ENCODE peak calls at places on chromosome 16, in ten cellular contexts. A is K562; H is OCI-M1; Z is amniotic stem cell; B is activated CD8-positive, alpha-beta memory T cell treated with anti-CD3 and anti-CD28 coated beads for 48 hours; P is glutamatergic neuron; S is NCI-H1930; E is RPMI8226; N is COR-L47; T is skeletal muscle cell. M is an unnamed sample.

GRCh38 chr16:67114793-67115192 is 5.1 kb downstream of the PHAF1 start:
- DNase-seq in A (no peak), H (no peak), Z (no peak), B (no peak), P (no peak), S (no peak), E (no peak), N (no peak), T (no peak), M (no peak)

GRCh38 chr16:30482366-30482765 is 9.8 kb downstream of the ITGAL start:
- DNase-seq in A (peak), H (peak), Z (no peak), B (no peak), P (no peak), S (no peak), E (no peak), N (no peak), T (no peak), M (no peak)

GRCh38 chr16:89890200-89890599 is 16.8 kb downstream of the TCF25 start:
- DNase-seq in A (no peak), H (no peak), Z (no peak), B (no peak), P (no peak), S (no peak), E (no peak), N (no peak), T (no peak), M (no peak)

GRCh38 chr16:79632289-79632688 is 31.8 kb upstream of the MAF start:
- DNase-seq in A (no peak), H (no peak), Z (no peak), B (no peak), P (no peak), S (no peak), E (no peak), N (no peak), T (no peak), M (no peak)

GRCh38 chr16:46972971-46973456 is 460 bp downstream of the DNAJA2 start:
- DNase-seq in A (peak), H (no peak), Z (no peak), B (peak), P (peak), S (peak), E (peak), N (no peak), T (no peak), M (no peak)

GRCh38 chr16:88652763-88653065 is 1.9 kb upstream of the CYBA start:
- DNase-seq in A (no peak), H (no peak), Z (no peak), B (no peak), P (no peak), S (no peak), E (no peak), N (no peak), T (no peak), M (no peak)

GRCh38 chr16:24721830-24722238 is 7.6 kb upstream of the TNRC6A start:
- DNase-seq in A (no peak), H (no peak), Z (no peak), B (peak), P (no peak), S (no peak), E (no peak), N (no peak), T (no peak), M (no peak)

GRCh38 chr16:3182608-3183444 is 5.2 kb upstream of the OR1F1 start:
- DNase-seq in A (peak), H (peak), Z (no peak), B (peak), P (peak), S (peak), E (peak), N (no peak), T (no peak), M (no peak)

GRCh38 chr16:2867987-2868789 is 10.2 kb upstream of the PRSS22 start:
- DNase-seq in A (peak), H (peak), Z (peak), B (peak), P (peak), S (peak), E (peak), N (peak), T (peak), M (peak)

GRCh38 chr16:77434022-77434364 is 841 bp downstream of the ADAMTS18 start:
- DNase-seq in A (no peak), H (no peak), Z (no peak), B (no peak), P (no peak), S (no peak), E (no peak), N (no peak), T (no peak), M (no peak)

GRCh38 chr16:57374067-57374534 is 1.8 kb downstream of the CX3CL1 start:
- DNase-seq in A (no peak), H (no peak), Z (no peak), B (no peak), P (no peak), S (no peak), E (no peak), N (no peak), T (no peak), M (no peak)

GRCh38 chr16:18936727-18937340 is 10.6 kb upstream of the SMG1 start:
- DNase-seq in A (no peak), H (no peak), Z (no peak), B (no peak), P (no peak), S (no peak), E (no peak), N (no peak), T (no peak), M (no peak)

GRCh38 chr16:77579283-77579985 is 142.9 kb upstream of the NUDT7 start:
- DNase-seq in A (no peak), H (no peak), Z (no peak), B (no peak), P (no peak), S (no peak), E (no peak), N (no peak), T (peak), M (no peak)

GRCh38 chr16:27780468-27781194 is 230.7 kb downstream of the KATNIP start:
- DNase-seq in A (no peak), H (no peak), Z (no peak), B (no peak), P (peak), S (no peak), E (no peak), N (no peak), T (no peak), M (no peak)